ENCODE peak calls at places on chromosomes 12 and 14, in eight cellular contexts. One of them, this sample, is unnamed.

GRCh38 chr12:131024026-131024425 is 70.3 kb downstream of the ADGRD1 start:
- DNase-seq in Calu3: no peak
- DNase-seq in HL-60: no peak
- DNase-seq in CD4-positive, alpha-beta T cell: no peak
- DNase-seq in transverse colon: no peak
- DNase-seq in fibroblast of the aortic adventitia: no peak
- DNase-seq in A549: no peak
- DNase-seq in mesothelial cell of epicardium: no peak
- DNase-seq in this sample: no peak

GRCh38 chr14:27672047-27672446 is 1074.2 kb upstream of the NOVA1 start:
- DNase-seq in Calu3: no peak
- DNase-seq in HL-60: no peak
- DNase-seq in CD4-positive, alpha-beta T cell: no peak
- DNase-seq in transverse colon: no peak
- DNase-seq in fibroblast of the aortic adventitia: no peak
- DNase-seq in A549: no peak
- DNase-seq in mesothelial cell of epicardium: no peak
- DNase-seq in this sample: no peak

GRCh38 chr14:95346820-95347219 is 27.1 kb upstream of the CLMN start:
- DNase-seq in Calu3: no peak
- DNase-seq in HL-60: no peak
- DNase-seq in CD4-positive, alpha-beta T cell: no peak
- DNase-seq in transverse colon: no peak
- DNase-seq in fibroblast of the aortic adventitia: no peak
- DNase-seq in A549: no peak
- DNase-seq in mesothelial cell of epicardium: no peak
- DNase-seq in this sample: no peak

GRCh38 chr12:71536279-71536938 is 96.8 kb downstream of the LGR5 start:
- DNase-seq in Calu3: no peak
- DNase-seq in HL-60: no peak
- DNase-seq in CD4-positive, alpha-beta T cell: no peak
- DNase-seq in transverse colon: no peak
- DNase-seq in fibroblast of the aortic adventitia: no peak
- DNase-seq in A549: no peak
- DNase-seq in mesothelial cell of epicardium: no peak
- DNase-seq in this sample: no peak

GRCh38 chr12:72647139-72647538 is 375.0 kb downstream of the TRHDE start:
- DNase-seq in Calu3: no peak
- DNase-seq in HL-60: no peak
- DNase-seq in CD4-positive, alpha-beta T cell: no peak
- DNase-seq in transverse colon: no peak
- DNase-seq in fibroblast of the aortic adventitia: no peak
- DNase-seq in A549: no peak
- DNase-seq in mesothelial cell of epicardium: no peak
- DNase-seq in this sample: no peak

GRCh38 chr14:91415794-91416743 is 1.6 kb downstream of the CCDC88C start:
- DNase-seq in Calu3: no peak
- DNase-seq in HL-60: no peak
- DNase-seq in CD4-positive, alpha-beta T cell: peak; percentile 53
- DNase-seq in transverse colon: peak; percentile 67
- DNase-seq in fibroblast of the aortic adventitia: no peak
- DNase-seq in A549: no peak
- DNase-seq in mesothelial cell of epicardium: no peak
- DNase-seq in this sample: peak; percentile 79

GRCh38 chr14:74620497-74620921 is 8.5 kb upstream of the LTBP2 start:
- DNase-seq in Calu3: peak; percentile 58
- DNase-seq in HL-60: no peak
- DNase-seq in CD4-positive, alpha-beta T cell: no peak
- DNase-seq in transverse colon: no peak
- DNase-seq in fibroblast of the aortic adventitia: peak; percentile 95
- DNase-seq in A549: peak; percentile 71
- DNase-seq in mesothelial cell of epicardium: no peak
- DNase-seq in this sample: peak; percentile 98

GRCh38 chr12:67208326-67209067 is 60.7 kb upstream of the CAND1 start:
- DNase-seq in Calu3: no peak
- DNase-seq in HL-60: no peak
- DNase-seq in CD4-positive, alpha-beta T cell: no peak
- DNase-seq in transverse colon: no peak
- DNase-seq in fibroblast of the aortic adventitia: no peak
- DNase-seq in A549: no peak
- DNase-seq in mesothelial cell of epicardium: no peak
- DNase-seq in this sample: no peak

GRCh38 chr14:94531187-94531586 is 21.9 kb upstream of the SERPINA12 start:
- DNase-seq in Calu3: no peak
- DNase-seq in HL-60: no peak
- DNase-seq in CD4-positive, alpha-beta T cell: no peak
- DNase-seq in transverse colon: no peak
- DNase-seq in fibroblast of the aortic adventitia: no peak
- DNase-seq in A549: no peak
- DNase-seq in mesothelial cell of epicardium: no peak
- DNase-seq in this sample: no peak

GRCh38 chr14:72559669-72560068 is 334.2 kb downstream of the DPF3 start:
- DNase-seq in Calu3: no peak
- DNase-seq in HL-60: no peak
- DNase-seq in CD4-positive, alpha-beta T cell: no peak
- DNase-seq in transverse colon: no peak
- DNase-seq in fibroblast of the aortic adventitia: no peak
- DNase-seq in A549: no peak
- DNase-seq in mesothelial cell of epicardium: no peak
- DNase-seq in this sample: peak; percentile 40

DNA sequence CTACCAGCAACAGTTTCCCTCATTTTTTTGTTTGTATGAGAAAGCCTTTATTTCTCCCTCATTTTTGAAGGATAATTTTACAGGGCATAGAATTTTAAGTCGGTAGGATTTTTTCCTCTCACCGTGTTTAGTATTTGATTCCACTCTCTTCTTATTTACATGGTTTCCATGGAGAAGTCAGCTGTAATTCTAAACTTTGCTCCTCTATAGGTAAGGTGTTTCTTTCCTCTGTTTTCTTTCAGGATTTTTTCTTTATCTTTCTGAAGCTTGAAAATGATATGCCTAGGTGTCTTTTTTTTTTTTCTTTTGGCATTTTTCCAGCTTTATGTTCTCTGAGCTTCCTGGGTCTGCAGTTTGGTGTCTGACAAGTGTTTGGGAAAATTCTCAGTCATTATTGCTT is 75.6 kb upstream of the ETV6 start:
- DNase-seq in Calu3: no peak
- DNase-seq in HL-60: no peak
- DNase-seq in CD4-positive, alpha-beta T cell: no peak
- DNase-seq in transverse colon: no peak
- DNase-seq in fibroblast of the aortic adventitia: no peak
- DNase-seq in A549: no peak
- DNase-seq in mesothelial cell of epicardium: no peak
- DNase-seq in this sample: no peak
- TF ChIP-seq CTCF in Calu3: no peak
- TF ChIP-seq CTCF in HL-60: no peak
- TF ChIP-seq CTCF in CD4-positive, alpha-beta T cell: no peak
- TF ChIP-seq CTCF in transverse colon: no peak
- TF ChIP-seq CTCF in fibroblast of the aortic adventitia: no peak
- TF ChIP-seq CTCF in A549: no peak
- TF ChIP-seq CTCF in mesothelial cell of epicardium: no peak
- TF ChIP-seq CTCF in this sample: no peak

GRCh38 chr12:53950441-53950781 is 4.3 kb upstream of the HOXC12 start:
- DNase-seq in Calu3: no peak
- DNase-seq in HL-60: no peak
- DNase-seq in CD4-positive, alpha-beta T cell: no peak
- DNase-seq in transverse colon: no peak
- DNase-seq in fibroblast of the aortic adventitia: no peak
- DNase-seq in A549: peak; percentile 36
- DNase-seq in mesothelial cell of epicardium: no peak
- DNase-seq in this sample: peak; percentile 21
- TF ChIP-seq CTCF in Calu3: no peak
- TF ChIP-seq CTCF in HL-60: no peak
- TF ChIP-seq CTCF in CD4-positive, alpha-beta T cell: no peak
- TF ChIP-seq CTCF in transverse colon: no peak
- TF ChIP-seq CTCF in fibroblast of the aortic adventitia: no peak
- TF ChIP-seq CTCF in A549: no peak
- TF ChIP-seq CTCF in mesothelial cell of epicardium: no peak
- TF ChIP-seq CTCF in this sample: no peak

DNA sequence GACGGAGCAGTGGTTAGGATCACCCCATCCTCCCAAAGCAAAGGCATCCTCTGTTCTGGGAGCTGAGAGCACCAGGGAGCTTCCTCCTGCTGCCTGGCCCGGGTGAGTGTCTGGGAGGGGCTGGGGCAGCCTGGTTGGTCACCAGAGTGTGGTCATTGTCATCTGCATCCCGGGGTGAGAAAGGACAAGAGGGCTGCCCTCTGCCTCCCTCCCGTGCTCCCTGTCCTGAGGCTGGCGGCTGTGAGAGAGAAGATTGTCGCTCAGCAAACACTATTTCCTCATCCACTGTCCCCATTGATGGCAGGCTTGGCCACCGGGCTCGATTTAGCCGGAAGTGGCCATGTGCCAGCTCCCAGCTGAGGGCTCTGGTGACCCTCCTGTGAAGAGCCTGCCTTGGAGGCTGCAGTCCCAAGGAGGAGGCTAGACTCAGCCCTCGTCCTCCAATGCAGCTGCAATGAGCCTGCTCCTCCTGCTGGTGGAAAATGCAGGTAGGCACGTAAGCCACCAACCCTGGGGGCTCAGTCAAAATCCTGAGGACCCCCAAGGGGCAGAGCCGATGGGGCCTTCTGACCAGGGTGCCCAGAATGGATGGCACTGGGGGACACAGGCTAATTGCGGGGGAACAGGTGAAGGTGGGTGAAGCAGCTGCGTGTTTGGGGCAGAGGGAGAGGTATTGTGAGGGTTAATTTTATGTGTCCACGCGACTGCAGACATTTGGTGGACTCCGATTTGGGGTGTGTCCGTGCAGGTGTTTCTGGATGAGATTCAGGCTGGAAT is 155.7 kb downstream of the KIF26A start:
- DNase-seq in Calu3: no peak
- DNase-seq in HL-60: no peak
- DNase-seq in CD4-positive, alpha-beta T cell: no peak
- DNase-seq in transverse colon: peak; percentile 38
- DNase-seq in fibroblast of the aortic adventitia: no peak
- DNase-seq in A549: peak; percentile 26
- DNase-seq in mesothelial cell of epicardium: no peak
- DNase-seq in this sample: peak; percentile 8
- TF ChIP-seq CTCF in Calu3: no peak
- TF ChIP-seq CTCF in HL-60: no peak
- TF ChIP-seq CTCF in CD4-positive, alpha-beta T cell: no peak
- TF ChIP-seq CTCF in transverse colon: peak; percentile 86
- TF ChIP-seq CTCF in fibroblast of the aortic adventitia: no peak
- TF ChIP-seq CTCF in A549: peak; percentile 29
- TF ChIP-seq CTCF in mesothelial cell of epicardium: no peak
- TF ChIP-seq CTCF in this sample: peak; percentile 29

GRCh38 chr12:54700301-54700700 is 52.1 kb upstream of the DCD start:
- DNase-seq in Calu3: no peak
- DNase-seq in HL-60: no peak
- DNase-seq in CD4-positive, alpha-beta T cell: no peak
- DNase-seq in transverse colon: no peak
- DNase-seq in fibroblast of the aortic adventitia: no peak
- DNase-seq in A549: no peak
- DNase-seq in mesothelial cell of epicardium: no peak
- DNase-seq in this sample: no peak

GRCh38 chr12:54692353-54692752 is 44.2 kb upstream of the DCD start:
- DNase-seq in Calu3: no peak
- DNase-seq in HL-60: no peak
- DNase-seq in CD4-positive, alpha-beta T cell: no peak
- DNase-seq in transverse colon: no peak
- DNase-seq in fibroblast of the aortic adventitia: no peak
- DNase-seq in A549: no peak
- DNase-seq in mesothelial cell of epicardium: no peak
- DNase-seq in this sample: no peak

GRCh38 chr12:54701940-54702592 is 53.9 kb upstream of the DCD start:
- DNase-seq in Calu3: peak; percentile 25
- DNase-seq in HL-60: no peak
- DNase-seq in CD4-positive, alpha-beta T cell: no peak
- DNase-seq in transverse colon: no peak
- DNase-seq in fibroblast of the aortic adventitia: peak; percentile 64
- DNase-seq in A549: peak; percentile 55
- DNase-seq in mesothelial cell of epicardium: no peak
- DNase-seq in this sample: peak; percentile 60

DNA sequence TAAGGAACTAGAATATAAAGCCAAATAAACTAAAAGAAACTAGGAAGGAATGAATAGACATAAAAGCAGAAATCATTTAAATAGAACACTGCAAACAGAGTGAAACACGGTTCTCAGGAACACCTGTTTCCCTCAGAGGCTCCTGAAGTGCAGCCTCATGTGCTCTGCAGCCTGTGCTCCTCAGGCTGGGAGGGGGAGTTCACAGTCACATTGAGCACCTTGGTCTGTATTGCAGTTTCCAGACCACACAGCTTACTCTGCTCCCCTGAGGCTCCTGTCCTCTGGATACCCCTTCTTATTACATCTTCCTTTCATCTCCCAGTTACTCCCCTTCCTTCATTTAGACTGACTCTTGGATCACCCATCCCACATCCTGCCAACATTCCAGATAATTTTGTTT is 49.7 kb upstream of the DCD start:
- DNase-seq in Calu3: no peak
- DNase-seq in HL-60: no peak
- DNase-seq in CD4-positive, alpha-beta T cell: no peak
- DNase-seq in transverse colon: no peak
- DNase-seq in fibroblast of the aortic adventitia: no peak
- DNase-seq in A549: no peak
- DNase-seq in mesothelial cell of epicardium: no peak
- DNase-seq in this sample: no peak
- TF ChIP-seq CTCF in Calu3: no peak
- TF ChIP-seq CTCF in HL-60: no peak
- TF ChIP-seq CTCF in CD4-positive, alpha-beta T cell: no peak
- TF ChIP-seq CTCF in transverse colon: no peak
- TF ChIP-seq CTCF in fibroblast of the aortic adventitia: no peak
- TF ChIP-seq CTCF in A549: no peak
- TF ChIP-seq CTCF in mesothelial cell of epicardium: no peak
- TF ChIP-seq CTCF in this sample: no peak

DNA sequence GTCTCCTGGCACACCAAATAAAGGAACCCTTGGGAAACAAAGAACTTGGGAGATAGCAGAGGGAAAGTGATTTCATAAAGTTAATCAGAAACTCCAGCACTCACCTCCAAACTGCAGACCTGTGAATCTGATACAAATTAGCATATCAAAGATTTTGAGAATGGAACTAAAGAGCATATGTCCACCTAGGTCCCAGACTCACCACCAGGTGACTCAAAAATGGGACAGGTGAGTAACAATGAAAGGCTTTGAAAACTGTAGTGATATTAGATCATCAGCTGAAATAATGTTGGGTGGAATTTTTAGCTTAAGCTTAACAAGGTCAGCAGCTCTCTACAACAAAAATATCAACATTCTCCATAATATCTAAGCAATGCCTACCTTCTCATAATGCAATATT is 214.8 kb downstream of the RERGL start:
- DNase-seq in Calu3: no peak
- DNase-seq in HL-60: no peak
- DNase-seq in CD4-positive, alpha-beta T cell: no peak
- DNase-seq in transverse colon: no peak
- DNase-seq in fibroblast of the aortic adventitia: no peak
- DNase-seq in A549: peak; percentile 7
- DNase-seq in mesothelial cell of epicardium: no peak
- DNase-seq in this sample: peak; percentile 27
- TF ChIP-seq CTCF in Calu3: no peak
- TF ChIP-seq CTCF in HL-60: no peak
- TF ChIP-seq CTCF in CD4-positive, alpha-beta T cell: no peak
- TF ChIP-seq CTCF in transverse colon: no peak
- TF ChIP-seq CTCF in fibroblast of the aortic adventitia: no peak
- TF ChIP-seq CTCF in A549: no peak
- TF ChIP-seq CTCF in mesothelial cell of epicardium: no peak
- TF ChIP-seq CTCF in this sample: peak; percentile 15

This sample was measured in MCF 10A.